ENCODE peak calls at places on chromosome 2, in nine cellular contexts. B, F, H, T, Y, Z, S, O and Q are unnamed samples. For H3K9me3 and H3K4me1, the result is how much of the 10 kb centered on the place peaks cover.

GRCh38 chr2:205408690-205409089 is 273.6 kb upstream of the NRP2 start:
- DNase-seq in B (peak), F (peak), H (no peak), T (no peak), Y (no peak), Z (no peak), S (no peak), O (no peak), Q (no peak)

GRCh38 chr2:128280901-128281321 is 37.8 kb downstream of the HS6ST1 start:
- DNase-seq in B (no peak), F (no peak), H (no peak), T (no peak), Y (no peak), Z (no peak), S (no peak), O (peak), Q (peak)

GRCh38 chr2:219017166-219017931 is 24.0 kb downstream of the CFAP65 start:
- DNase-seq in B (no peak), F (no peak), H (no peak), T (no peak), Y (no peak), Z (no peak), S (no peak), O (no peak), Q (no peak)

GRCh38 chr2:818233-818632 is 132.4 kb upstream of the SNTG2 start:
- DNase-seq in B (no peak), F (no peak), H (no peak), T (no peak), Y (no peak), Z (no peak), S (no peak), O (no peak), Q (no peak)

GRCh38 chr2:38417745-38418689 is 40.9 kb upstream of the ATL2 start:
- DNase-seq in B (no peak), F (no peak), H (no peak), T (no peak), Y (no peak), Z (no peak), S (no peak), O (no peak), Q (no peak)

GRCh38 chr2:200397785-200398184 is 91.3 kb downstream of the SPATS2L start:
- DNase-seq in B (peak), F (peak), H (no peak), T (peak), Y (peak), Z (no peak), S (no peak), O (no peak), Q (no peak)

GRCh38 chr2:196601430-196602306 is 37.8 kb upstream of the CCDC150 start:
- DNase-seq in B (peak), F (peak), H (peak), T (peak), Y (peak), Z (peak), S (peak), O (peak), Q (peak)

GRCh38 chr2:16665746-16666452 is at the start of gene CYRIA:
- DNase-seq in B (peak), F (no peak), H (no peak), T (no peak), Y (no peak), Z (no peak), S (peak), O (peak), Q (peak)

GRCh38 chr2:53131416-53131815 is 636.2 kb upstream of the CHAC2 start:
- DNase-seq in B (peak), F (peak), H (no peak), T (peak), Y (peak), Z (no peak), S (no peak), O (no peak), Q (no peak)

GRCh38 chr2:29309090-29310054 is 194.2 kb downstream of the CLIP4 start:
- DNase-seq in B (peak), F (peak), H (no peak), T (peak), Y (peak), Z (peak), S (peak), O (no peak), Q (peak)

GRCh38 chr2:129092871-129093385 is 774.3 kb upstream of the HS6ST1 start:
- DNase-seq in B (no peak), F (no peak), H (no peak), T (no peak), Y (no peak), Z (peak), S (no peak), O (no peak), Q (no peak)

GRCh38 chr2:11248-11941 is 34.9 kb downstream of the FAM110C start:
- DNase-seq in B (peak), F (peak), H (no peak), T (peak), Y (peak), Z (peak), S (peak), O (peak), Q (peak)

GRCh38 chr2:17470855-17471641 is 47.2 kb downstream of the RAD51AP2 start:
- DNase-seq in B (peak), F (peak), H (no peak), T (peak), Y (peak), Z (peak), S (no peak), O (peak), Q (peak)

GRCh38 chr2:160407393-160408204 is 86.0 kb downstream of the RBMS1 start:
- DNase-seq in B (peak), F (peak), H (no peak), T (peak), Y (peak), Z (peak), S (peak), O (peak), Q (peak)

GRCh38 chr2:230928701-230929380 is 3.8 kb upstream of the GPR55 start:
- DNase-seq in B (no peak), F (no peak), H (no peak), T (no peak), Y (no peak), Z (no peak), S (no peak), O (peak), Q (peak)

GRCh38 chr2:229245013-229245412 is 26.1 kb downstream of the PID1 start:
- DNase-seq in B (no peak), F (peak), H (no peak), T (no peak), Y (no peak), Z (no peak), S (no peak), O (no peak), Q (no peak)

GRCh38 chr2:229096667-229097066 is 174.4 kb downstream of the PID1 start:
- DNase-seq in B (no peak), F (no peak), H (no peak), T (no peak), Y (no peak), Z (no peak), S (no peak), O (no peak), Q (no peak)

GRCh38 chr2:201471732-201472395 is 20.3 kb downstream of the STRADB start:
- DNase-seq in B (peak), F (peak), H (no peak), T (no peak), Y (no peak), Z (no peak), S (no peak), O (no peak), Q (no peak)

GRCh38 chr2:177324797-177325196 is 60.3 kb upstream of the NFE2L2 start:
- DNase-seq in B (no peak), F (no peak), H (no peak), T (no peak), Y (peak), Z (no peak), S (no peak), O (no peak), Q (no peak)

GRCh38 chr2:166365239-166365638 is 10.5 kb downstream of the SCN9A start:
- DNase-seq in B (no peak), F (no peak), H (no peak), T (no peak), Y (no peak), Z (no peak), S (no peak), O (no peak), Q (no peak)

GRCh38 chr2:1140389-1141003 is 189.8 kb downstream of the SNTG2 start:
- DNase-seq in B (peak), F (no peak), H (no peak), T (peak), Y (peak), Z (peak), S (peak), O (peak), Q (peak)

GRCh38 chr2:234256516-234256915 is 206.0 kb downstream of the SPP2 start:
- DNase-seq in B (no peak), F (no peak), H (no peak), T (no peak), Y (no peak), Z (no peak), S (no peak), O (no peak), Q (peak)

GRCh38 chr2:45986509-45986908 is 310.7 kb upstream of the EPAS1 start:
- DNase-seq in B (no peak), F (no peak), H (no peak), T (no peak), Y (no peak), Z (no peak), S (no peak), O (no peak), Q (peak)

GRCh38 chr2:173972636-173973035 is 7.5 kb upstream of the SP3 start:
- DNase-seq in B (peak), F (peak), H (no peak), T (peak), Y (peak), Z (peak), S (no peak), O (no peak), Q (no peak)

GRCh38 chr2:866009-866680 is 84.5 kb upstream of the SNTG2 start:
- DNase-seq in B (no peak), F (no peak), H (no peak), T (no peak), Y (no peak), Z (no peak), S (no peak), O (no peak), Q (peak)

GRCh38 chr2:126883661-126884030 is 15.0 kb upstream of the TEX51 start:
- DNase-seq in B (no peak), F (no peak), H (no peak), T (no peak), Y (no peak), Z (no peak), S (no peak), O (no peak), Q (peak)

GRCh38 chr2:232891621-232892071 is 21.6 kb downstream of the SNORC start:
- DNase-seq in B (peak), F (peak), H (no peak), T (peak), Y (peak), Z (no peak), S (no peak), O (no peak), Q (peak)

GRCh38 chr2:184308706-184309105 is 289.6 kb upstream of the ZNF804A start:
- DNase-seq in B (no peak), F (no peak), H (no peak), T (no peak), Y (no peak), Z (no peak), S (no peak), O (no peak), Q (no peak)

GRCh38 chr2:15169326-15170038 is 391.7 kb downstream of the NBAS start:
- DNase-seq in B (peak), F (peak), H (no peak), T (peak), Y (peak), Z (peak), S (peak), O (peak), Q (no peak)

GRCh38 chr2:54599914-54600313 is 123.5 kb upstream of the EML6 start:
- DNase-seq in B (peak), F (no peak), H (no peak), T (no peak), Y (peak), Z (no peak), S (no peak), O (peak), Q (no peak)

GRCh38 chr2:160583823-160584537 is 90.4 kb upstream of the RBMS1 start:
- DNase-seq in B (no peak), F (no peak), H (no peak), T (no peak), Y (no peak), Z (no peak), S (no peak), O (peak), Q (peak)

GRCh38 chr2:20625491-20625919 is 25.4 kb downstream of the HS1BP3 start:
- DNase-seq in B (no peak), F (no peak), H (no peak), T (no peak), Y (no peak), Z (no peak), S (no peak), O (no peak), Q (peak)

GRCh38 chr2:42359894-42360483 is 1.0 kb downstream of the COX7A2L start:
- DNase-seq in B (peak), F (peak), H (no peak), T (peak), Y (no peak), Z (no peak), S (peak), O (no peak), Q (no peak)

GRCh38 chr2:31129835-31130561 is 8.2 kb downstream of the GALNT14 start:
- DNase-seq in B (no peak), F (no peak), H (no peak), T (no peak), Y (no peak), Z (no peak), S (no peak), O (no peak), Q (no peak)

GRCh38 chr2:31136000-31136399 is 2.2 kb downstream of the GALNT14 start:
- DNase-seq in B (no peak), F (no peak), H (no peak), T (no peak), Y (peak), Z (no peak), S (no peak), O (no peak), Q (no peak)

GRCh38 chr2:31131871-31132270 is 6.4 kb downstream of the GALNT14 start:
- DNase-seq in B (no peak), F (no peak), H (no peak), T (no peak), Y (no peak), Z (no peak), S (no peak), O (no peak), Q (no peak)

GRCh38 chr2:31134450-31134849 is 3.8 kb downstream of the GALNT14 start:
- DNase-seq in B (no peak), F (no peak), H (no peak), T (no peak), Y (no peak), Z (no peak), S (no peak), O (no peak), Q (no peak)

GRCh38 chr2:31132786-31133185 is 5.5 kb downstream of the GALNT14 start:
- DNase-seq in B (no peak), F (no peak), H (peak), T (no peak), Y (peak), Z (no peak), S (no peak), O (no peak), Q (no peak)
- H3K9me3 ChIP-seq in B (under half), F (under half), H (under half), T (under half), Y (under half), Z (under half), S (under half), O (under half), Q (under half)

DNA sequence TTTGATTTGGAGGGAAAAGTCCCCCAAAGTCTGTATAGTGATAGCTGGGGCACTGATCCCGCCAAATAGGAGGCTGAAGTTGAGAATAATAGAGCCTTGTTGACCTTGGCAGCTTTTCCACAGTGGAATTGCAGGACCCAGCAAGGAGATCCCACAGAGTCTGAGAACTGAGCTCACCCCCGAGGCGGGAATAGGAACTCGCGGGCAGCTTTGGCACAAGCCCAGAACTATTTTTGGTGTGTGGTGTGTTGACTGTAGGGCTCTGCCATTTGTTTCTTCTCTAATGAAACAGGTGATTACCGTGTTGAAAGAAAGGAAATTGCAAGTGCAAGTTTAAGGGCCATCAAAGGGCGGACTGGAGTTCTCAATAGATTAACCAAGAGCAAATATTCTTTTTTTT is 34.0 kb downstream of the SH3RF3 start:
- DNase-seq in B (peak), F (no peak), H (peak), T (peak), Y (no peak), Z (no peak), S (no peak), O (peak), Q (no peak)
- H3K4me1 ChIP-seq in B (under half), F (under half), H (under half), T (half or more), Y (under half), Z (under half), S (under half), O (under half), Q (under half)

GRCh38 chr2:89781962-89782361 is 1090.5 kb downstream of the RPIA start:
- DNase-seq in B (no peak), F (no peak), H (no peak), T (no peak), Y (no peak), Z (no peak), S (no peak), O (no peak), Q (no peak)
- H3K9me3 ChIP-seq in B (under half), F (under half), H (under half), T (under half), Y (half or more), Z (under half), S (half or more), O (under half), Q (half or more)

DNA sequence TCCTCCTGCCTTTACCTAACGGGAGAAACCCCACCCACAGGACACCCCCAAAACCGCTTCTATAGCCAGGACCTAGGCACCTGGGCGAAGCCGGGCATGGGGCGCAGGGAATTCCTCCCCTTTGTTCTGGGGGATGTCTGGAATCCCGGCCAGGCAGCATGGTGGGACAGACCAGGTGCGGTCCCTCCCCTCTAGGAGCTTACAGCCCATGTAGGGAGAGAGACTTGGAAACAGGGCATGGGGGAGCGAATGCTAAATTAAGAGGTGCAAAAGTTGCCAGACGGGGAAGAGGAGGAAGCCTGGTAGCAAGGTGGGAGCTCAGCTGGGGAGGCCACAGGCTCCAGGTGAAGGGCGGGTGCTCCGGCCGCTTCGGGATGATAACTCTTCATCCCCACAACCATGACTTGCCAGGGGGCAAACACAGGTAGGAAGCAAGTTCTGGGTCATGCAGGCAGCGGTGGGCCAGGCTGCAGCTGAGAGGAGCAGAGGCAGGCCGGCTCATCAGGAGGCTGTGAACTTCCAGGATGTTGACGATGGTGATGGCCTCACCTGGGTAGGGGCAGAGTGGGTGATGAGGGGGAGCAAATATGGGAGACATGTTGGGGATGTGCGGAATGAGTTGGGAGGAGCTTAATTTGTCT is 1.3 kb downstream of the TMEM37 start:
- DNase-seq in B (no peak), F (no peak), H (no peak), T (no peak), Y (no peak), Z (no peak), S (no peak), O (no peak), Q (no peak)
- H3K4me1 ChIP-seq in B (under half), F (under half), H (under half), T (under half), Y (under half), Z (under half), S (half or more), O (under half), Q (under half)

GRCh38 chr2:6368271-6368670 is 497.4 kb downstream of the CMPK2 start:
- DNase-seq in B (peak), F (peak), H (no peak), T (peak), Y (no peak), Z (no peak), S (peak), O (no peak), Q (no peak)

GRCh38 chr2:6372317-6372903 is 493.3 kb downstream of the CMPK2 start:
- DNase-seq in B (peak), F (peak), H (no peak), T (peak), Y (no peak), Z (peak), S (peak), O (no peak), Q (no peak)

GRCh38 chr2:6370753-6371152 is 495.0 kb downstream of the CMPK2 start:
- DNase-seq in B (peak), F (peak), H (no peak), T (no peak), Y (no peak), Z (no peak), S (no peak), O (no peak), Q (no peak)

DNA sequence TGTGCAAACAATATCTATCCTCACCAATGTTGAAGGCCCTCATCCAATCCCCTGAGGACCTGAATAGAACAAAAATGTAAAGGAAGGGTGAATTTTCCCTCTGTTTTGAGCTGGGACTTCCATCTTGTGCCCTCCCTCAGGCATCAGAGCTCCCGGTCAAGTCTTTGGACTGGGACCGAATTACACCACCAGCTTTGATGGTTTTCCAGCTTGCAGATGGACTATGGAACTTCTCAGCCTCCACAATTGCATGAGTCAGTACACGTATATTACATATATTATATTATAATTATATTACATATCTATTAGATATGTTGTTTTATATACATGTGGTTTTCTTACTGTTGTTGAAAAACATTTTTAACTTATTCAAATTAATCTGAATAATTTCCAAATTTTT is 496.4 kb downstream of the CMPK2 start:
- DNase-seq in B (no peak), F (no peak), H (no peak), T (no peak), Y (no peak), Z (no peak), S (no peak), O (no peak), Q (no peak)
- H3K9me3 ChIP-seq in B (under half), F (under half), H (under half), T (under half), Y (under half), Z (under half), S (under half), O (under half), Q (under half)

GRCh38 chr2:191262436-191262835 is 17.2 kb downstream of the MYO1B start:
- DNase-seq in B (no peak), F (no peak), H (no peak), T (peak), Y (no peak), Z (no peak), S (no peak), O (no peak), Q (no peak)
- H3K4me1 ChIP-seq in B (under half), F (under half), H (under half), T (under half), Y (under half), Z (half or more), S (under half), O (under half), Q (under half)

DNA sequence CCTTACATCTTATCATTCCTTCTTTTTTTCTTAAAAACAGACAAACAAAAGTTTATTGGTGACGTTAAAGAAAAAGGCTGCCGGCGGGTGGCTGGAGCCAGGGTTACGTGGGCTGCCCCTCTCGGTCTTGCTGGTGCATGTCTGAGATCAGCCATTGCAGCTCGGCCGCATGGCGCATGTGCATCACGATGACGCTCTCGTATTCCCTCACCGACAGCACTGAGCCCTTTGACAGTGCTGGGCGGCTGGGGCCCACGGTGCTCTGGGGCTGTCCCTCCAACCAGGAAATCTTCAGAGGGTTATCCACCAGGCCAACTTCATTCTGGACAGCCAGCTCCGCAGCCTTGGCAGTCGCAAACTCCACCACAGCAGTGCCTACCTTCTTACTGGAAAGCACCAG is 1081.8 kb upstream of the TMEFF2 start:
- DNase-seq in B (no peak), F (no peak), H (no peak), T (no peak), Y (no peak), Z (no peak), S (no peak), O (peak), Q (no peak)
- H3K9me3 ChIP-seq in B (under half), F (under half), H (under half), T (under half), Y (under half), Z (under half), S (under half), O (under half), Q (under half)